ENCODE peak calls at places on chromosomes 16 and 17, in four cellular contexts. E is mammary epithelial cell, D is GM23248, W is fibroblast of lung. G is an unnamed sample.

GRCh38 chr16:15961060-15961511 is 11.7 kb downstream of the ABCC1 start:
- DNase-seq in E (no peak), D (no peak), W (peak), G (no peak)

GRCh38 chr16:48300391-48300856 is 53.1 kb upstream of the ABCC11 start:
- DNase-seq in D (peak), W (peak), E (no peak), G (peak)

GRCh38 chr16:83513006-83513755 is 294.6 kb upstream of the HSBP1 start:
- DNase-seq in D (peak), W (peak), E (peak), G (no peak)

GRCh38 chr16:25045696-25046381 is 30.7 kb upstream of the ARHGAP17 start:
- DNase-seq in E (peak), D (peak), W (peak), G (no peak)

GRCh38 chr17:67221062-67221998 is 23.7 kb downstream of the HELZ start:
- DNase-seq in E (peak), W (peak), D (peak), G (peak)

GRCh38 chr17:45156242-45156641 is 5.4 kb upstream of the HEXIM2 start:
- DNase-seq in W (no peak), E (no peak), D (no peak), G (no peak)

GRCh38 chr17:72852267-72852945 is 240.1 kb downstream of the SLC39A11 start:
- DNase-seq in E (no peak), W (peak), D (no peak), G (no peak)

GRCh38 chr17:48494335-48494734 is 36.5 kb downstream of the HOXB1 start:
- DNase-seq in W (peak), D (peak), E (peak), G (no peak)

GRCh38 chr17:13520899-13521572 is 80.7 kb downstream of the HS3ST3A1 start:
- DNase-seq in D (peak), W (peak), E (peak), G (no peak)

GRCh38 chr17:1967092-1967662 is 58.0 kb downstream of the RTN4RL1 start:
- DNase-seq in D (no peak), E (no peak), W (no peak), G (no peak)

GRCh38 chr17:38939987-38940386 is 14.6 kb downstream of the LASP1NB start:
- DNase-seq in D (no peak), W (no peak), E (no peak), G (no peak)

GRCh38 chr17:2064980-2065785 is 10.3 kb downstream of the HIC1 start:
- DNase-seq in D (peak), W (no peak), E (no peak), G (no peak)

GRCh38 chr17:55965051-55965450 is 188.2 kb upstream of the ANKFN1 start:
- DNase-seq in E (no peak), D (no peak), W (no peak), G (no peak)

GRCh38 chr17:55959756-55960155 is 193.5 kb upstream of the ANKFN1 start:
- DNase-seq in D (no peak), W (no peak), E (no peak), G (no peak)

GRCh38 chr17:55964191-55964590 is 189.1 kb upstream of the ANKFN1 start:
- DNase-seq in E (peak), D (no peak), W (no peak), G (no peak)

DNA sequence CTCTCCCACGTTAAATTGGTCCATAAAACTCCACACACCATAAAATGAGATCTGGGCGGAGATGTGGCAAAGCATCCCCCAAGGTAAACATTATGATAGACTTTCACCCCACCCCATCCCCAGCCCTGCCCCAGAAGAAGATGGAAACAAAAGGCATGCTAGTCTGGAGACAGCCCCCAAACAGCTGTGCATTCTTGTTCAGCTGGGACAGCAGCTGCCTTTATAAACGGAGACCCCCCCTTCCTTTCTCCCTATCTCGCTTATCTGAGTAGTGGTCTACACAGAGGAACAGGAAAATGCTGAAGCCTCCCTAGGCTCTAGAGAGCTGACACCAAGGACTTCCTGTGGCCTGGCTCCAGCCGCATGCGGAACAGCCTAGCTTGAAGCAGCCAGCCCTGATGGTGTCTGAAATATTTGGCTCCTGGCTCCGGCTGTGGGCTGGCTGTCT is 190.3 kb upstream of the ANKFN1 start:
- DNase-seq in D (no peak), W (no peak), E (no peak), G (peak)
- H3K27ac ChIP-seq in D (no peak), W (no peak), E (no peak), G (peak)

GRCh38 chr16:58128721-58129096 is 472 bp downstream of the CFAP20 start:
- DNase-seq in D (peak), W (no peak), E (no peak), G (peak)
- H2AFZ ChIP-seq in D (peak), W (peak), E (peak), G (peak)

GRCh38 chr16:4388275-4389021 is 16.8 kb downstream of the VASN start:
- DNase-seq in W (no peak), D (peak), E (no peak), G (no peak)

GRCh38 chr16:4389051-4389955 is 17.7 kb downstream of the VASN start:
- DNase-seq in E (no peak), D (peak), W (no peak), G (no peak)

GRCh38 chr16:4386951-4387565 is 15.4 kb downstream of the VASN start:
- DNase-seq in E (no peak), W (no peak), D (peak), G (no peak)

GRCh38 chr16:4386452-4386813 is 14.8 kb downstream of the VASN start:
- DNase-seq in E (no peak), D (peak), W (no peak), G (no peak)

GRCh38 chr16:4387769-4388168 is 16.1 kb downstream of the VASN start:
- DNase-seq in D (no peak), W (no peak), E (no peak), G (no peak)
- H3K27ac ChIP-seq in D (no peak), W (peak), E (no peak), G (no peak)

GRCh38 chr16:85369741-85370528 is 243.2 kb upstream of the GSE1 start:
- DNase-seq in E (no peak), D (peak), W (no peak), G (peak)
- H2AFZ ChIP-seq in E (no peak), D (no peak), W (no peak), G (no peak)

GRCh38 chr16:29014561-29015029 is 29.7 kb downstream of the LAT start:
- DNase-seq in W (no peak), E (no peak), D (no peak), G (no peak)

GRCh38 chr16:29011851-29012250 is 27.0 kb downstream of the LAT start:
- DNase-seq in D (no peak), W (no peak), E (no peak), G (no peak)

GRCh38 chr16:29009838-29010166 is 24.9 kb downstream of the LAT start:
- DNase-seq in W (no peak), D (no peak), E (no peak), G (no peak)

GRCh38 chr16:29011112-29011511 is 26.3 kb downstream of the LAT start:
- DNase-seq in D (no peak), W (no peak), E (no peak), G (no peak)

GRCh38 chr16:29012913-29013641 is 28.2 kb downstream of the LAT start:
- DNase-seq in E (no peak), W (peak), D (no peak), G (no peak)
- H3K27ac ChIP-seq in E (no peak), W (no peak), D (no peak), G (no peak)

DNA sequence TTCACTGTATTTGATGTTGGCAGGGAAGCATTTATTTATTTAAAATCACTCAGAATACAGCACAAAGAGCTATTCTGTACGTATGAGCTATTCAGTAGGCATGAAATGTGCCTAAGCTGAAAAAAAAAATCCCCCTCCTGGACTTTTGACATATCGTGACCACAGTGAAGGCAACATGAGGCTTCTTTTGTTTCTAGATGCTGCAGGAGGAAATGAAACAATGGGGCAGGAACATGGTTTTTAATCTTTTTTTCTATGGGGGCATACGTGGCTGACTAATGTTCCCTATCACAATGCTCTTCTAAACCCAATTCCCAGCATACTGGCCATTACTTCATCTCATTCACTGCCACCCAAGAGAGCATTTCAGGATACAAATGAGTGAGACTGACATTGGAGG is 191.0 kb upstream of the PMFBP1 start:
- DNase-seq in E (peak), D (no peak), W (no peak), G (no peak)
- H2AFZ ChIP-seq in E (no peak), D (no peak), W (no peak), G (no peak)

GRCh38 chr16:67551972-67552371 is 10.4 kb upstream of the CTCF start:
- DNase-seq in D (no peak), E (no peak), W (no peak), G (no peak)

GRCh38 chr16:67551091-67551490 is 11.2 kb upstream of the CTCF start:
- DNase-seq in E (no peak), W (no peak), D (no peak), G (no peak)

GRCh38 chr16:67549240-67549639 is 13.1 kb upstream of the CTCF start:
- DNase-seq in D (no peak), W (no peak), E (no peak), G (no peak)

GRCh38 chr16:67549936-67550335 is 12.4 kb upstream of the CTCF start:
- DNase-seq in W (no peak), D (no peak), E (no peak), G (no peak)

GRCh38 chr16:67552476-67552875 is 9.8 kb upstream of the CTCF start:
- DNase-seq in W (no peak), E (no peak), D (no peak), G (no peak)
- H3K27ac ChIP-seq in W (no peak), E (no peak), D (no peak), G (no peak)

GRCh38 chr16:567362-568256 is 804 bp downstream of the NHLRC4 start:
- DNase-seq in D (no peak), W (no peak), E (no peak), G (no peak)

GRCh38 chr16:565420-566330 is 1.1 kb upstream of the NHLRC4 start:
- DNase-seq in W (peak), D (no peak), E (no peak), G (peak)

GRCh38 chr16:569445-570254 is at the start of gene PIGQ:
- DNase-seq in E (peak), D (peak), W (peak), G (peak)

GRCh38 chr16:566475-567361 is at the start of gene NHLRC4:
- DNase-seq in E (no peak), W (peak), D (peak), G (peak)

DNA sequence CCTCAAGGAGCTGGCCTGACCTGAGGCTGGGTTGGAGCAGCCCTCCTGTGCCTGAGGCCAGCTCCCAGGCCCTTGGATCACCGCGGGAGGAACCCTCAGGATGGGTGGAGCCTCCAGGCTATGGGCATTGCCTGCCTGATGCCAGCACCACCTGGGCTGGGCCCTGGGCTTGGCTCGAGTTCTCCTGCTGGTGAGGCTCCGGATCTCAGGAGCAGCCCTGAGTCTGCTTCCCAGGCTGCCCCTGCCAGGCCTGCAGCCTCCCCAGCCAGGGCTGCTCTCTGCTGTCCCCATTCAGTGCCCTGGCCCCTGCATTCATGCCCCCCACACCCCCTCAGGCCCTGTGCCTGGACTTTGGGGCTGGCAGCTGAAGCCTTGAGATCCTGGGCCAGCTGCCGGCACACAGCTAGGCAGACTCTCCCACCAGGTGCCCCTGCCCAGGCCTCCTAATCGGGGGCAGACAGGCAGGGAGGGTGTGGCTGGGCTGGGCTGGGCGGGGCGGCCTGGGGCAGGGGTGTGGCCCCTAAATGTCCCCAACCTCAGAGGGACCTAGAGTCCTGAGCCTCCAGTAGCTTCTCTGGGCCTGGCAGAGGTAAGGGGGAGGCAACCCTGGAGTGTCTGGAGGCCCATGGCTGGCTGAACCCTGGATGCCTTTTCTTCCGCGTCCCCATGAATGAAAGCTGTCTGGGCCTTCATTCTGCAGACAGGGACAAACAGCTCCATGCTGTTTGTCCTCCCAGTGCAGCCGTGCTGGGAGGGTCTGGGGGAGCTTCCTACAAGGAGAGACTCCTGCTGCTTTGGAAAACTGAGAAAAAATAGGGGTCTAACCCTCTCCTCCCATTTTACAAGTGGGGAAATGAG is 1.1 kb upstream of the PIGQ start:
- DNase-seq in E (no peak), D (no peak), W (no peak), G (no peak)
- H2AFZ ChIP-seq in E (peak), D (peak), W (no peak), G (no peak)

GRCh38 chr17:76641501-76641900 is 2.1 kb downstream of the ST6GALNAC1 start:
- DNase-seq in E (peak), W (no peak), D (no peak), G (peak)

GRCh38 chr17:76642032-76642561 is 1.5 kb downstream of the ST6GALNAC1 start:
- DNase-seq in E (no peak), D (no peak), W (no peak), G (no peak)

GRCh38 chr17:76642994-76643393 is 563 bp downstream of the ST6GALNAC1 start:
- DNase-seq in D (no peak), W (no peak), E (no peak), G (no peak)

GRCh38 chr17:76638263-76638662 is 5.3 kb downstream of the ST6GALNAC1 start:
- DNase-seq in W (no peak), E (no peak), D (no peak), G (no peak)

GRCh38 chr17:76640550-76641380 is 2.8 kb downstream of the ST6GALNAC1 start:
- DNase-seq in D (no peak), W (no peak), E (no peak), G (no peak)
- H3K27ac ChIP-seq in D (no peak), W (no peak), E (no peak), G (peak)

G was measured in hepatocyte.